ENCODE peak calls at places on chromosomes 13 and 19, in nine cellular contexts. A is GM19239; K is fibroblast of villous mesenchyme; C is stimulated activated CD8-positive, alpha-beta memory T cell treated with anti-CD3 and anti-CD28 coated beads, Interleukin-2, amount 100 ng/mL, for 48 hours; Y is GM13977; D is HFF-Myc; S is thoracic aorta; O is NCI-H748 treated with DMSO at 0.1 percent for 48 hours; R is endothelial cell. F is an unnamed sample.

GRCh38 chr19:46745030-46745429 is 827 bp upstream of the FKRP start:
- DNase-seq in A (no peak), K (no peak), C (no peak), Y (no peak), D (no peak), S (no peak), O (no peak), R (no peak), F (no peak)

GRCh38 chr19:15454371-15454800 is 4.6 kb upstream of the WIZ start:
- DNase-seq in A (no peak), K (no peak), C (no peak), Y (no peak), D (no peak), S (no peak), O (no peak), R (no peak), F (no peak)

GRCh38 chr19:44303976-44304568 is 753 bp downstream of the ZNF235 start:
- DNase-seq in A (no peak), K (peak), C (no peak), Y (peak), D (peak), S (no peak), O (peak), R (peak), F (peak)

GRCh38 chr19:42662714-42663113 is 68.0 kb upstream of the CEACAM8 start:
- DNase-seq in A (no peak), K (no peak), C (no peak), Y (no peak), D (no peak), S (no peak), O (no peak), R (no peak), F (no peak)

GRCh38 chr19:3062165-3063105 is at the start of gene TLE5:
- DNase-seq in A (peak), K (peak), C (peak), Y (peak), D (no peak), S (no peak), O (peak), R (peak), F (peak)

GRCh38 chr19:9032136-9032626 is 22.0 kb upstream of the MUC16 start:
- DNase-seq in A (no peak), K (no peak), C (no peak), Y (no peak), D (no peak), S (no peak), O (no peak), R (no peak), F (no peak)

GRCh38 chr19:18101268-18101667 is 3.7 kb downstream of the MAST3 start:
- DNase-seq in A (no peak), K (no peak), C (no peak), Y (no peak), D (no peak), S (no peak), O (no peak), R (no peak), F (no peak)

GRCh38 chr13:76012091-76012721 is 376.1 kb downstream of the LMO7 start:
- DNase-seq in A (no peak), K (no peak), C (no peak), Y (no peak), D (no peak), S (no peak), O (no peak), R (no peak), F (no peak)

GRCh38 chr19:46946090-46946489 is 73.5 kb upstream of the NPAS1 start:
- DNase-seq in A (no peak), K (no peak), C (no peak), Y (no peak), D (no peak), S (no peak), O (no peak), R (no peak), F (no peak)

GRCh38 chr13:114064516-114065140 is 67.8 kb downstream of the RASA3 start:
- DNase-seq in A (no peak), K (peak), C (no peak), Y (no peak), D (peak), S (no peak), O (no peak), R (no peak), F (no peak)

GRCh38 chr13:113816925-113817859 is 46.7 kb downstream of the GAS6 start:
- DNase-seq in A (peak), K (peak), C (peak), Y (peak), D (peak), S (peak), O (peak), R (peak), F (peak)

GRCh38 chr13:84037937-84038464 is 155.7 kb upstream of the SLITRK1 start:
- DNase-seq in A (no peak), K (no peak), C (no peak), Y (no peak), D (no peak), S (no peak), O (peak), R (no peak), F (no peak)

GRCh38 chr19:41936961-41937360 is 8.7 kb upstream of the ERFL start:
- DNase-seq in A (no peak), K (no peak), C (no peak), Y (no peak), D (no peak), S (no peak), O (no peak), R (no peak), F (no peak)

GRCh38 chr19:39142655-39143054 is 17.1 kb downstream of the PAK4 start:
- DNase-seq in A (no peak), K (no peak), C (no peak), Y (no peak), D (no peak), S (no peak), O (no peak), R (no peak), F (no peak)

GRCh38 chr19:58572026-58572817 is 913 bp downstream of the MZF1 start:
- DNase-seq in A (no peak), K (no peak), C (no peak), Y (no peak), D (no peak), S (no peak), O (no peak), R (no peak), F (no peak)

F was measured in AG08396.